ENCODE peak calls at places on chromosomes 16 and 17, in ten cellular contexts. P, O, W, Q, V, U, K, Z, I and M are unnamed samples. For H3K4me1, the result is how much of the 10 kb centered on the place peaks cover.

GRCh38 chr17:8162232-8162996 is at the start of gene VAMP2:
- DNase-seq in P (peak), O (peak), W (no peak), Q (peak), V (no peak), U (peak), K (peak), Z (peak), I (peak), M (peak)

GRCh38 chr16:65786916-65787315 is 579.6 kb upstream of the CDH5 start:
- DNase-seq in P (no peak), O (no peak), W (no peak), Q (no peak), V (no peak), U (no peak), K (no peak), Z (no peak), I (no peak), M (no peak)

GRCh38 chr16:57574646-57575467 is 32.4 kb downstream of the ADGRG5 start:
- DNase-seq in P (no peak), O (no peak), W (no peak), Q (no peak), V (no peak), U (no peak), K (no peak), Z (no peak), I (no peak), M (peak)

GRCh38 chr16:79278506-79278905 is 322.0 kb downstream of the MAF start:
- DNase-seq in P (no peak), O (no peak), W (no peak), Q (no peak), V (no peak), U (no peak), K (no peak), Z (peak), I (no peak), M (no peak)

GRCh38 chr17:78231991-78232759 is 744 bp downstream of the TMEM235 start:
- DNase-seq in P (no peak), O (no peak), W (no peak), Q (no peak), V (no peak), U (peak), K (no peak), Z (no peak), I (no peak), M (no peak)

GRCh38 chr16:56348168-56349085 is 76.9 kb downstream of the AMFR start:
- DNase-seq in P (no peak), O (no peak), W (no peak), Q (no peak), V (no peak), U (peak), K (no peak), Z (no peak), I (no peak), M (no peak)

GRCh38 chr16:81907681-81908080 is 103.6 kb downstream of the SDR42E1 start:
- DNase-seq in P (no peak), O (no peak), W (no peak), Q (no peak), V (no peak), U (no peak), K (no peak), Z (no peak), I (no peak), M (no peak)

GRCh38 chr17:39867891-39868553 is at the start of gene ZPBP2:
- DNase-seq in P (no peak), O (no peak), W (no peak), Q (no peak), V (no peak), U (peak), K (no peak), Z (peak), I (no peak), M (no peak)

GRCh38 chr16:84156342-84156784 is 11.3 kb downstream of the DNAAF1 start:
- DNase-seq in P (no peak), O (peak), W (no peak), Q (no peak), V (no peak), U (peak), K (no peak), Z (no peak), I (peak), M (no peak)

GRCh38 chr16:3606441-3606840 is 5.0 kb downstream of the SLX4 start:
- DNase-seq in P (no peak), O (no peak), W (no peak), Q (no peak), V (no peak), U (no peak), K (no peak), Z (no peak), I (no peak), M (no peak)

GRCh38 chr17:61461967-61462733 is 9.9 kb downstream of the TBX4 start:
- DNase-seq in P (no peak), O (peak), W (no peak), Q (no peak), V (no peak), U (peak), K (no peak), Z (no peak), I (peak), M (no peak)

GRCh38 chr17:17849147-17849820 is 12.5 kb upstream of the SREBF1 start:
- DNase-seq in P (no peak), O (no peak), W (no peak), Q (peak), V (peak), U (peak), K (no peak), Z (peak), I (no peak), M (no peak)

GRCh38 chr16:74304164-74304834 is 7.7 kb downstream of the PSMD7 start:
- DNase-seq in P (no peak), O (no peak), W (no peak), Q (no peak), V (no peak), U (peak), K (no peak), Z (no peak), I (peak), M (no peak)

GRCh38 chr16:14401839-14402115 is 228.3 kb downstream of the PARN start:
- DNase-seq in P (no peak), O (no peak), W (no peak), Q (no peak), V (no peak), U (peak), K (no peak), Z (no peak), I (no peak), M (no peak)

GRCh38 chr17:56291226-56291805 is 138.0 kb downstream of the ANKFN1 start:
- DNase-seq in P (no peak), O (no peak), W (no peak), Q (no peak), V (no peak), U (peak), K (no peak), Z (no peak), I (no peak), M (no peak)

GRCh38 chr17:10349403-10349802 is 23.4 kb downstream of the MYH13 start:
- DNase-seq in P (no peak), O (no peak), W (no peak), Q (no peak), V (no peak), U (peak), K (no peak), Z (no peak), I (no peak), M (no peak)

GRCh38 chr17:62870581-62870964 is 62.5 kb upstream of the MARCHF10 start:
- DNase-seq in P (peak), O (no peak), W (no peak), Q (no peak), V (no peak), U (no peak), K (no peak), Z (no peak), I (no peak), M (no peak)

GRCh38 chr16:53152321-53152720 is 97.5 kb downstream of the CHD9 start:
- DNase-seq in P (no peak), O (no peak), W (no peak), Q (no peak), V (no peak), U (no peak), K (no peak), Z (no peak), I (no peak), M (no peak)

GRCh38 chr17:72749119-72749572 is 343.3 kb downstream of the SLC39A11 start:
- DNase-seq in P (no peak), O (no peak), W (no peak), Q (no peak), V (no peak), U (no peak), K (no peak), Z (no peak), I (no peak), M (no peak)

GRCh38 chr17:80970044-80970761 is 21.4 kb upstream of the CHMP6 start:
- DNase-seq in P (peak), O (no peak), W (peak), Q (peak), V (no peak), U (peak), K (no peak), Z (no peak), I (peak), M (no peak)

GRCh38 chr17:45197108-45197507 is 24.6 kb upstream of the FMNL1 start:
- DNase-seq in P (no peak), O (no peak), W (no peak), Q (no peak), V (no peak), U (no peak), K (no peak), Z (no peak), I (peak), M (no peak)

GRCh38 chr17:17445925-17446665 is 30.7 kb upstream of the MED9 start:
- DNase-seq in P (no peak), O (peak), W (peak), Q (peak), V (no peak), U (peak), K (peak), Z (no peak), I (peak), M (no peak)

GRCh38 chr17:65071861-65072260 is 15.3 kb upstream of the GNA13 start:
- DNase-seq in P (no peak), O (no peak), W (no peak), Q (no peak), V (no peak), U (peak), K (no peak), Z (no peak), I (peak), M (no peak)

GRCh38 chr17:15257316-15257925 is 7.7 kb downstream of the PMP22 start:
- DNase-seq in P (peak), O (peak), W (peak), Q (peak), V (peak), U (peak), K (peak), Z (peak), I (peak), M (peak)

GRCh38 chr16:56610017-56610608 is 1.7 kb downstream of the MT2A start:
- DNase-seq in P (no peak), O (peak), W (no peak), Q (peak), V (peak), U (peak), K (no peak), Z (peak), I (peak), M (no peak)

GRCh38 chr17:43917348-43918025 is 10.2 kb upstream of the MPP2 start:
- DNase-seq in P (no peak), O (peak), W (no peak), Q (no peak), V (no peak), U (peak), K (no peak), Z (peak), I (no peak), M (no peak)

GRCh38 chr17:7988750-7989178 is 13.7 kb upstream of the GUCY2D start:
- DNase-seq in P (peak), O (peak), W (peak), Q (peak), V (peak), U (peak), K (no peak), Z (peak), I (peak), M (peak)

GRCh38 chr17:70797166-70797565 is 627.8 kb downstream of the KCNJ2 start:
- DNase-seq in P (no peak), O (no peak), W (no peak), Q (no peak), V (no peak), U (no peak), K (no peak), Z (no peak), I (no peak), M (no peak)

GRCh38 chr17:10352866-10353265 is 19.9 kb downstream of the MYH13 start:
- DNase-seq in P (no peak), O (no peak), W (no peak), Q (no peak), V (no peak), U (no peak), K (no peak), Z (no peak), I (no peak), M (no peak)

GRCh38 chr16:30368792-30369090 is 1.6 kb downstream of the TBC1D10B start:
- DNase-seq in P (no peak), O (no peak), W (no peak), Q (no peak), V (no peak), U (no peak), K (no peak), Z (no peak), I (no peak), M (no peak)
- H3K4me1 ChIP-seq in P (under half), O (under half), W (under half), Q (under half), V (under half), U (under half), K (half or more), Z (under half), I (under half), M (under half)

DNA sequence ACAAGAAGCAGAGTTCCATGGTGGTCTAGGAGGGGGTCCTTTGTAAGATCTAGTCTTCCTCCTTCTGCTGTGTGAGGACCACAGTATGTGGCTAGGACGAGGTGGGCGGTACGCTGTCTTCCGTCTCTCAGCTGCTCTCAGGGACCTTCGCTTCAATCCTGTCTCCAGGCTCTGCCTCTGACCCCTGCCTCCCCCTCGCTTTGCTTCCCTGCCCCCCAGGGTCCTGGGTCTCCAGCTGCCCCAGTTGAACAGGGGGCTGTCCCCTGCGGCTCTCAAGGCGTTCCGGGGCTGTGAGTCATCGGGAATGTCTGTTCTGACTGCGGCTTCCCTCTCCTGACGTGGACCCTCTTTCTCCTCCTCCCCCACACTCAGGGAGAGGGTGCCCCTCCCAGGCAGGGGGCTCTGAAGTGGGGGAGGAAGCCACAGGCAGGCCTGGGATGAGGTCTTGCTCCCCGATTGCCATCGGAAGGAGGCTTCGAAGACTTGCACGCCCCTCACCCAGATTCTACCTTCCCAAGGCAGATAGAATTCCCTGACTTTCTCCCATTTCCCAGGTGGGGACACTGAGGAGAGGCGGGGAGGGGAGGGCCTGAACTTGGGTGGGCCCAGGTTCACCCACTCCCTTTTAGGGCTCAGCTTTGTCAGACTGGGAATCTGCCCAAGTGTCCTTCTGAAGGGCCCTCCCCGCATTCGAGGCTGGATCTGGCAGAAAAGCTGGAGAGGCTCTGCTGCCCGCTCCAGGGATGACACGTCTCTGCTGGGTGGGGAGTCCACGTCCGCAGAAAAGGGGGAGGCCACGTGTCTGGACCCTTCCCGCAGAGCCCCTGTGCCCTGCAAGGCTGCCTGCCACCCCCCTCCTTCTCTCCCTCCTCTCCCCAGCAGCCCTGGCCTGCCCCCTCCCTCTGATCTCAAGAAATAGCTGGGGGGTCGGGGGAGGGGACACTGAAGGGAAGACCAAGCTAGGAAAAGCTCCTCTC is 9.1 kb upstream of the COL1A1 start:
- DNase-seq in P (peak), O (peak), W (no peak), Q (peak), V (no peak), U (peak), K (peak), Z (no peak), I (peak), M (peak)
- H3K4me1 ChIP-seq in P (under half), O (half or more), W (under half), Q (under half), V (under half), U (half or more), K (half or more), Z (under half), I (under half), M (under half)

GRCh38 chr17:47063475-47063874 is 84.4 kb upstream of the RPRML start:
- DNase-seq in P (no peak), O (no peak), W (no peak), Q (no peak), V (no peak), U (no peak), K (no peak), Z (no peak), I (no peak), M (no peak)

DNA sequence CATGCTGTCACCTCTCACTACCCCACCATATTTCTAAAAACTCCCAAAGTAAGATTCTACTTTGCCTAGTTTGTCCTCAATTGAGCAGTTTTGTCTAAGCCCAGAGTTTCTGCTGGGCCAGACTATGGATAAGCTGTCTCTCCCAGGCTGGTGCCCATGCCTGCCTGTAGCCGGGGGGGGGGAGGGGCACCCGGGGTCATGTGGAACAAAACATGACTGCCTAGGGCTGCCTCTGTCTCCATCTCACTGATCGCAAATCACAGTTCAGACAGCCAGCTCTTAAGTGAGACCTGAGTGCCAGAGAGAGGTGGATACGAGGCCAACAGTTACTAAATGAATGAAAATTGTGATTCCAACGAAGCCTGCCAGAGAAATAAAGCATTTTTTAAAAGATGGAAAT is 78.8 kb upstream of the RPRML start:
- DNase-seq in P (no peak), O (no peak), W (no peak), Q (no peak), V (no peak), U (no peak), K (no peak), Z (no peak), I (no peak), M (no peak)
- H3K4me1 ChIP-seq in P (under half), O (under half), W (under half), Q (under half), V (under half), U (under half), K (under half), Z (under half), I (under half), M (under half)

GRCh38 chr16:2004795-2005517 is 4.7 kb downstream of the ZNF598 start:
- DNase-seq in P (peak), O (no peak), W (no peak), Q (no peak), V (no peak), U (peak), K (no peak), Z (no peak), I (no peak), M (peak)

GRCh38 chr16:2007081-2007836 is 2.4 kb downstream of the ZNF598 start:
- DNase-seq in P (no peak), O (no peak), W (no peak), Q (no peak), V (no peak), U (no peak), K (no peak), Z (no peak), I (no peak), M (peak)

GRCh38 chr16:2005646-2006045 is 4.0 kb downstream of the ZNF598 start:
- DNase-seq in P (peak), O (no peak), W (no peak), Q (no peak), V (no peak), U (no peak), K (no peak), Z (no peak), I (no peak), M (peak)

GRCh38 chr16:2008009-2008526 is 1.6 kb downstream of the ZNF598 start:
- DNase-seq in P (no peak), O (no peak), W (no peak), Q (no peak), V (no peak), U (peak), K (peak), Z (no peak), I (peak), M (peak)

GRCh38 chr16:2006317-2006716 is 3.3 kb downstream of the ZNF598 start:
- DNase-seq in P (peak), O (no peak), W (no peak), Q (no peak), V (no peak), U (no peak), K (no peak), Z (no peak), I (no peak), M (peak)
- H3K4me1 ChIP-seq in P (under half), O (half or more), W (under half), Q (under half), V (under half), U (under half), K (half or more), Z (under half), I (under half), M (under half)

GRCh38 chr16:85257483-85257882 is 145.2 kb upstream of the CIBAR2 start:
- DNase-seq in P (no peak), O (no peak), W (no peak), Q (no peak), V (no peak), U (no peak), K (no peak), Z (no peak), I (no peak), M (no peak)

GRCh38 chr16:85258166-85258565 is 145.9 kb upstream of the CIBAR2 start:
- DNase-seq in P (peak), O (no peak), W (no peak), Q (no peak), V (no peak), U (no peak), K (no peak), Z (no peak), I (no peak), M (no peak)

GRCh38 chr16:85259115-85259830 is 147.0 kb upstream of the CIBAR2 start:
- DNase-seq in P (peak), O (no peak), W (no peak), Q (no peak), V (no peak), U (no peak), K (no peak), Z (no peak), I (no peak), M (no peak)

GRCh38 chr16:85259831-85260165 is 147.5 kb upstream of the CIBAR2 start:
- DNase-seq in P (peak), O (no peak), W (no peak), Q (no peak), V (no peak), U (no peak), K (no peak), Z (no peak), I (no peak), M (no peak)

GRCh38 chr16:85258616-85259015 is 146.3 kb upstream of the CIBAR2 start:
- DNase-seq in P (no peak), O (no peak), W (no peak), Q (no peak), V (no peak), U (no peak), K (no peak), Z (no peak), I (no peak), M (no peak)
- H3K4me1 ChIP-seq in P (under half), O (under half), W (under half), Q (under half), V (under half), U (under half), K (under half), Z (under half), I (under half), M (under half)

DNA sequence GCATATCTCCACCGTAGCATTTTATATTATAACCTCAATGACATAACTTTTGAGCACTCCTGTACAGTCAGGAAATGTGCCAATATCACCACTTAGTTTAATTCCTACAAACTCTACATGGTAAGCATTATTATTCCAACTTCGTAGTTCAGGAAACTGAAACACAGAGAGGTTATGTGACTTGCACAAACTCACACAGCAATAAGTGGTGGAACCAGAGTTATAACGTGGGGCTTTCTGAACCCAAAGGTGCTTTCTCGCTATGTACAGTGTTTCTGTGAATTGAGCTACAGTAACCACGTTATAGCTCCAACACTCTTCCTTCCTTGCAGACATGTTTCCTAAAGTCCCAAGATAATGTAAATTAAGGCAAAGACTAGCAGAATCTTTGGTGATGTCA is 330.2 kb downstream of the GRIN2A start:
- DNase-seq in P (no peak), O (no peak), W (no peak), Q (no peak), V (no peak), U (no peak), K (no peak), Z (no peak), I (no peak), M (no peak)
- H3K4me1 ChIP-seq in P (under half), O (under half), W (under half), Q (under half), V (under half), U (under half), K (under half), Z (under half), I (under half), M (under half)

GRCh38 chr16:61858996-61859395 is 177.2 kb downstream of the CDH8 start:
- DNase-seq in P (no peak), O (peak), W (no peak), Q (no peak), V (no peak), U (peak), K (no peak), Z (no peak), I (peak), M (no peak)
- H3K4me1 ChIP-seq in P (under half), O (under half), W (under half), Q (under half), V (under half), U (under half), K (under half), Z (under half), I (under half), M (under half)

GRCh38 chr16:647173-647902 is 1.8 kb upstream of the WDR90 start:
- DNase-seq in P (no peak), O (no peak), W (no peak), Q (no peak), V (no peak), U (no peak), K (no peak), Z (no peak), I (no peak), M (no peak)
- H3K4me1 ChIP-seq in P (under half), O (half or more), W (under half), Q (under half), V (under half), U (under half), K (half or more), Z (under half), I (under half), M (under half)